ENCODE peak calls at places on chromosomes 7 and 10, in six cellular contexts. O is astrocyte; T is left lung; I is CD8-positive, alpha-beta T cell; Y is AG04450; V is left ventricle myocardium inferior. S is an unnamed sample.
A peak's percentile ranks its signal among the peaks of the same experiment; 100 is the strongest.

GRCh38 chr7:129853661-129854268 is 99.0 kb downstream of the UBE2H start:
- DNase-seq in T (no peak), I (no peak), Y (no peak), O (no peak), V (no peak), S (no peak)

GRCh38 chr10:27448926-27449325 is 55.2 kb upstream of the RAB18 start:
- DNase-seq in I (no peak), O (peak; percentile 59), T (no peak), V (no peak), Y (no peak), S (peak; percentile 5)

GRCh38 chr10:51238987-51239386 is 164.7 kb downstream of the PRKG1 start:
- DNase-seq in V (no peak), I (no peak), O (no peak), T (no peak), Y (no peak), S (no peak)

GRCh38 chr10:132476146-132477065 is 61.2 kb upstream of the INPP5A start:
- DNase-seq in T (peak; percentile 43), Y (no peak), V (peak; percentile 8), I (no peak), O (no peak), S (no peak)

GRCh38 chr7:133354546-133355324 is 101.9 kb downstream of the EXOC4 start:
- DNase-seq in O (peak; percentile 32), Y (peak; percentile 29), I (no peak), V (no peak), T (no peak), S (no peak)

GRCh38 chr10:95363303-95363912 is 72.6 kb upstream of the PDLIM1 start:
- DNase-seq in O (peak; percentile 36), I (peak; percentile 6), T (no peak), V (no peak), Y (no peak), S (no peak)

GRCh38 chr7:44087914-44088838 is 5.8 kb upstream of the POLM start:
- DNase-seq in Y (no peak), T (peak; percentile 43), V (peak; percentile 73), O (peak; percentile 83), I (no peak), S (peak; percentile 92)

GRCh38 chr7:127419196-127419595 is 26.7 kb upstream of the ZNF800 start:
- DNase-seq in O (no peak), T (no peak), Y (no peak), I (no peak), V (no peak), S (no peak)

GRCh38 chr7:4681922-4682620 is at the start of gene FOXK1:
- DNase-seq in V (peak; percentile 83), Y (no peak), I (peak; percentile 75), O (peak; percentile 42), T (peak; percentile 93), S (no peak)

GRCh38 chr7:24871765-24872164 is 108.2 kb downstream of the OSBPL3 start:
- DNase-seq in Y (no peak), I (no peak), O (no peak), V (no peak), T (no peak), S (no peak)

GRCh38 chr10:1529806-1530413 is 207.4 kb downstream of the ADARB2 start:
- DNase-seq in Y (no peak), V (no peak), O (no peak), T (no peak), I (no peak), S (no peak)

GRCh38 chr7:89605362-89605761 is 548.9 kb upstream of the STEAP1 start:
- DNase-seq in V (no peak), I (no peak), T (peak; percentile 7), Y (no peak), O (no peak), S (no peak)

GRCh38 chr10:3365630-3366029 is 193.0 kb upstream of the PITRM1 start:
- DNase-seq in O (no peak), I (no peak), T (no peak), Y (no peak), V (no peak), S (no peak)

GRCh38 chr10:121990015-121990677 is 1.2 kb downstream of the TACC2 start:
- DNase-seq in Y (no peak), O (no peak), V (no peak), T (no peak), I (no peak), S (no peak)

GRCh38 chr7:121557034-121557892 is 161.2 kb upstream of the FAM3C start:
- DNase-seq in I (no peak), V (no peak), Y (no peak), O (no peak), T (no peak), S (no peak)

GRCh38 chr7:1669954-1670893 is at the start of gene ELFN1:
- DNase-seq in Y (no peak), I (no peak), V (no peak), O (peak; percentile 47), T (peak; percentile 75), S (no peak)

GRCh38 chr7:39312254-39312989 is 253.8 kb upstream of the YAE1 start:
- DNase-seq in O (no peak), T (no peak), V (no peak), I (no peak), Y (no peak), S (no peak)

GRCh38 chr7:134831862-134832261 is 52.4 kb downstream of the CALD1 start:
- DNase-seq in V (peak; percentile 55), T (no peak), O (no peak), I (no peak), Y (no peak), S (no peak)

GRCh38 chr7:92810242-92810611 is 26.1 kb downstream of the CDK6 start:
- DNase-seq in I (no peak), Y (no peak), T (no peak), V (no peak), O (peak; percentile 66), S (no peak)

GRCh38 chr7:41065663-41066062 is 637.2 kb downstream of the INHBA start:
- DNase-seq in I (no peak), V (no peak), O (no peak), Y (no peak), T (no peak), S (no peak)

GRCh38 chr10:71632200-71632820 is 87.3 kb downstream of the C10orf105 start:
- DNase-seq in O (no peak), V (no peak), T (no peak), I (no peak), Y (no peak), S (no peak)

GRCh38 chr7:116341222-116341907 is 131.0 kb downstream of the TES start:
- DNase-seq in O (no peak), V (no peak), Y (no peak), T (no peak), I (no peak), S (no peak)

GRCh38 chr7:125010540-125010939 is 80.9 kb upstream of the POT1 start:
- DNase-seq in V (no peak), T (no peak), I (no peak), Y (no peak), O (no peak), S (no peak)
- TF ChIP-seq CTCF in V (no peak), T (no peak), I (no peak), Y (no peak), O (no peak), S (no peak)

GRCh38 chr7:100154651-100155491 is 3.7 kb downstream of the TRAPPC14 start:
- DNase-seq in V (no peak), T (no peak), O (no peak), Y (no peak), I (no peak), S (no peak)

GRCh38 chr7:100152937-100153666 is 4.4 kb downstream of the LAMTOR4 start:
- DNase-seq in V (no peak), O (no peak), T (no peak), Y (no peak), I (no peak), S (no peak)

GRCh38 chr7:100155553-100156317 is 2.8 kb downstream of the TRAPPC14 start:
- DNase-seq in I (no peak), V (no peak), T (no peak), Y (no peak), O (no peak), S (no peak)

GRCh38 chr7:100153713-100154519 is 4.6 kb downstream of the TRAPPC14 start:
- DNase-seq in V (no peak), I (no peak), O (no peak), Y (no peak), T (no peak), S (no peak)

GRCh38 chr7:100152404-100152803 is 3.7 kb downstream of the LAMTOR4 start:
- DNase-seq in Y (no peak), V (no peak), I (no peak), O (no peak), T (no peak), S (no peak)
- H3K4me3 ChIP-seq in Y (no peak overlapping the region), V (no peak overlapping the region), I (no peak overlapping the region), O (no peak overlapping the region), T (no peak overlapping the region), S (no peak overlapping the region)

DNA sequence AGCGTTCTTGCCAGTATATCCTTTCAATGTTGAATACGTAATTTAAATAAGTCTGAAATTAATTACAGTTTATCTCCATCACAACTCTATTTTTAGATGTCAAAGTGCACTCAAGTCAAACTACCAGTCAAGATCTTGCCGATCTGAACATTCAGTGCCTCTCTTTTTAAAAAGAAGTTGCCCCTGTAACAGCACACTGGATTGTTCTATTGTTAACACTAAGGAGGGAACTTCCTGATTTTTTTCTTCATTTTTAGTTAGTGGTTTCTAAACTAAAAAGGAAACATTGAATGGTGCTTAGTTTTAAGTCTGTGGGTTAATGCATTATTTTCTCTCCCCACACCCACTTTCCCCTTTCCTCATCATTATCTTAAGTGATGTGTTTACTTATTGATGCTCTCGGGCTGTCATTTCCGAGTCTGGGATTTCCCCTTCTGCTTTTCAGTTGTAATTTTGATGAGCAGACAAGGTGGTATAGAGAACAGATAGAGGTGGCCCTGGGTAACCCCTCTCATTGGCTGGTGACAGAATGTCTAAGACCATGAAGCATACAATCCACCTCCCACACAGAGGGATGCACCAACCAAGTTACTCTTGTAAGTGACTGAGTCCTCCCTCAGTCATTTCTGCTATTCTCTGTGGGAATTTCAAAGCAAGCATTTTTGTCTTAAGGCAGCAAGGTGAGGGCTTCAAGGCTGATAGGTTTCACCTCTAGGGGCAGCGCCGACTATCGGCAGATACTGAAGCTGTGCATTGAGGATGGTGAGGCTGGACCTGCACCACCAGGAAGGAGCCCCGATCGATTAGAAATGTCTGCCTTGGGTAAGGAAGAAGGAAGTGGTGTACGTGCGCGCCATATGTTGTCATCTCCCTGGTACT is 49.4 kb downstream of the CHN2 start:
- DNase-seq in Y (no peak), I (peak; percentile 6), V (no peak), T (no peak), O (no peak), S (no peak)
- TF ChIP-seq CTCF in Y (no peak), I (no peak), V (peak; percentile 13), T (no peak), O (no peak), S (no peak)

GRCh38 chr7:123797673-123798526 is 47.1 kb upstream of the HYAL4 start:
- DNase-seq in T (no peak), I (no peak), V (no peak), Y (peak; percentile 39), O (peak; percentile 94), S (peak; percentile 59)
- H3K4me3 ChIP-seq in T (no peak overlapping the region), I (no peak overlapping the region), V (no peak overlapping the region), Y (no peak overlapping the region), O (no peak overlapping the region), S (no peak overlapping the region)

S was measured in BJ.